ENCODE peak calls at places on chromosomes 4 and X, in four cellular contexts. Q, P, T and G are unnamed samples.

GRCh38 chrX:37746268-37746931 is 33.5 kb upstream of the CYBB start:
- DNase-seq in T (peak), Q (no peak), P (peak), G (no peak)

GRCh38 chr4:38565271-38566199 is 98.5 kb upstream of the KLF3 start:
- DNase-seq in P (no peak), Q (peak), T (peak), G (no peak)

GRCh38 chr4:11467931-11468330 is 39.2 kb upstream of the HS3ST1 start:
- DNase-seq in T (no peak), P (no peak), Q (no peak), G (no peak)

GRCh38 chr4:10706236-10706635 is 21.7 kb upstream of the CLNK start:
- DNase-seq in P (no peak), Q (no peak), T (no peak), G (no peak)

GRCh38 chr4:53706422-53707032 is 115.2 kb upstream of the LNX1 start:
- DNase-seq in P (peak), Q (peak), T (peak), G (no peak)

GRCh38 chr4:11525085-11525484 is 96.4 kb upstream of the HS3ST1 start:
- DNase-seq in T (no peak), P (no peak), Q (no peak), G (no peak)

GRCh38 chrX:140762061-140762460 is 52.5 kb downstream of the LINC00632 start:
- DNase-seq in P (peak), Q (peak), T (peak), G (no peak)

GRCh38 chr4:127783026-127783769 is 1.1 kb downstream of the HSPA4L start:
- DNase-seq in Q (peak), P (peak), T (peak), G (no peak)

GRCh38 chr4:15436515-15436914 is 8.7 kb downstream of the C1QTNF7 start:
- DNase-seq in T (peak), Q (peak), P (peak), G (no peak)

GRCh38 chrX:22134681-22135080 is 102.6 kb downstream of the PHEX start:
- DNase-seq in P (peak), Q (no peak), T (peak), G (no peak)

GRCh38 chrX:9646471-9647038 is 119.1 kb downstream of the GPR143 start:
- DNase-seq in P (no peak), T (no peak), Q (peak), G (no peak)

GRCh38 chrX:36431819-36432218 is 512.3 kb downstream of the CFAP47 start:
- DNase-seq in P (peak), T (peak), Q (no peak), G (no peak)

GRCh38 chr4:86564795-86565194 is 29.3 kb upstream of the PTPN13 start:
- DNase-seq in Q (no peak), P (no peak), T (no peak), G (no peak)

GRCh38 chr4:48047421-48047844 is 30.9 kb downstream of the NIPAL1 start:
- DNase-seq in P (peak), Q (peak), T (no peak), G (no peak)

GRCh38 chrX:145002776-145003175 is 244.5 kb upstream of the SPANXN1 start:
- DNase-seq in T (no peak), Q (no peak), P (no peak), G (no peak)

GRCh38 chrX:66028936-66029335 is 10.9 kb downstream of the VSIG4 start:
- DNase-seq in Q (no peak), T (no peak), P (no peak), G (no peak)

GRCh38 chr4:165175879-165176278 is 31.5 kb upstream of the KLHL2 start:
- DNase-seq in T (no peak), Q (peak), P (peak), G (no peak)

GRCh38 chrX:38627683-38628082 is 66.3 kb downstream of the TSPAN7 start:
- DNase-seq in Q (no peak), T (peak), P (peak), G (no peak)

GRCh38 chr4:7890635-7891393 is 48.8 kb downstream of the AFAP1 start:
- DNase-seq in P (peak), Q (no peak), T (peak), G (no peak)

GRCh38 chr4:113820164-113820563 is 58.6 kb upstream of the CAMK2D start:
- DNase-seq in T (no peak), P (no peak), Q (no peak), G (no peak)

GRCh38 chr4:3467601-3468031 is 4.5 kb downstream of the DOK7 start:
- DNase-seq in Q (no peak), P (no peak), T (no peak), G (no peak)

GRCh38 chr4:56908206-56909082 is 744 bp downstream of the REST start:
- DNase-seq in T (peak), Q (peak), P (peak), G (no peak)

GRCh38 chrX:45485682-45486081 is 285.0 kb upstream of the DIPK2B start:
- DNase-seq in P (peak), T (peak), Q (no peak), G (no peak)

GRCh38 chr4:173440888-173441287 is 42.0 kb upstream of the SCRG1 start:
- DNase-seq in P (no peak), Q (no peak), T (no peak), G (no peak)

GRCh38 chrX:56783450-56783831 is 54.4 kb downstream of the NBDY start:
- DNase-seq in T (no peak), Q (peak), P (no peak), G (no peak)

GRCh38 chr4:146639414-146639814 is 721 bp downstream of the POU4F2 start:
- DNase-seq in Q (no peak), P (no peak), T (no peak), G (no peak)

GRCh38 chr4:139603576-139604387 is 47.8 kb upstream of the SETD7 start:
- DNase-seq in P (peak), T (peak), Q (peak), G (no peak)

GRCh38 chr4:47349323-47349722 is 114.2 kb downstream of the COMMD8 start:
- DNase-seq in Q (no peak), T (peak), P (no peak), G (no peak)

GRCh38 chr4:100295792-100296191 is 105.5 kb upstream of the DDIT4L start:
- DNase-seq in T (peak), P (no peak), Q (no peak), G (no peak)

GRCh38 chr4:121885115-121885514 is 14.8 kb upstream of the BBS7 start:
- DNase-seq in P (no peak), Q (no peak), T (no peak), G (no peak)

GRCh38 chrX:15207384-15207783 is 62.5 kb downstream of the ASB9 start:
- DNase-seq in Q (no peak), P (no peak), T (no peak), G (no peak)

GRCh38 chrX:52574416-52575275 is 57.8 kb upstream of the XAGE1B start:
- DNase-seq in P (peak), T (peak), Q (peak), G (no peak)

GRCh38 chrX:629230-630006 is 1.2 kb upstream of the SHOX start:
- DNase-seq in T (no peak), Q (no peak), P (no peak), G (no peak)

GRCh38 chr4:139243448-139244365 is 36.3 kb downstream of the MGARP start:
- DNase-seq in Q (no peak), P (peak), T (peak), G (no peak)

GRCh38 chr4:11428701-11429571 is at the start of gene HS3ST1:
- DNase-seq in Q (peak), T (no peak), P (peak), G (no peak)

GRCh38 chr4:147160908-147161513 is 215.3 kb upstream of the TTC29 start:
- DNase-seq in P (peak), Q (peak), T (peak), G (no peak)

GRCh38 chr4:56871357-56871993 is 36.2 kb upstream of the REST start:
- DNase-seq in Q (peak), P (no peak), T (no peak), G (no peak)

GRCh38 chr4:149521611-149522010 is 294.0 kb downstream of the IQCM start:
- DNase-seq in P (peak), Q (no peak), T (peak), G (no peak)